ENCODE peak calls at places on chromosomes 11 and 22, in six cellular contexts. E, T, B, K, P and C are unnamed samples.

GRCh38 chr11:2213384-2213842 is 41.8 kb upstream of the TH start:
- DNase-seq in E (no peak), T (peak; percentile 2), B (no peak), K (no peak), P (peak; percentile 96), C (no peak)

GRCh38 chr11:1844221-1845094 is 5.7 kb downstream of the TNNI2 start:
- DNase-seq in E (peak; percentile 51), T (peak; percentile 54), B (no peak), K (peak; percentile 68), P (no peak), C (peak; percentile 85)

GRCh38 chr11:119974051-119974450 is 163.9 kb downstream of the TRIM29 start:
- DNase-seq in E (no peak), T (no peak), B (no peak), K (no peak), P (no peak), C (no peak)

GRCh38 chr11:132490976-132491375 is 1041.3 kb downstream of the OPCML start:
- DNase-seq in E (peak; percentile 25), T (no peak), B (no peak), K (no peak), P (no peak), C (no peak)

GRCh38 chr11:18650859-18651557 is 16.9 kb upstream of the SPTY2D1 start:
- DNase-seq in E (peak; percentile 78), T (no peak), B (peak; percentile 18), K (no peak), P (peak; percentile 49), C (no peak)

GRCh38 chr11:118634435-118635236 is 27.2 kb downstream of the PHLDB1 start:
- DNase-seq in E (peak; percentile 85), T (peak; percentile 78), B (peak; percentile 81), K (no peak), P (peak; percentile 41), C (peak; percentile 87)

GRCh38 chr11:77371646-77372045 is 70.2 kb upstream of the GDPD4 start:
- DNase-seq in E (no peak), T (no peak), B (no peak), K (no peak), P (no peak), C (no peak)

GRCh38 chr22:49934891-49935557 is 16.6 kb downstream of the CRELD2 start:
- DNase-seq in E (peak; percentile 79), T (peak; percentile 91), B (peak; percentile 91), K (peak; percentile 87), P (no peak), C (peak; percentile 92)

GRCh38 chr22:31090217-31091085 is 9.3 kb downstream of the SMTN start:
- DNase-seq in E (no peak), T (no peak), B (no peak), K (peak; percentile 37), P (no peak), C (no peak)

GRCh38 chr22:45905924-45906865 is 70.8 kb downstream of the WNT7B start:
- DNase-seq in E (peak; percentile 72), T (peak; percentile 22), B (no peak), K (no peak), P (no peak), C (no peak)

GRCh38 chr11:89168396-89168795 is 9.3 kb upstream of the TYR start:
- DNase-seq in E (peak; percentile 19), T (no peak), B (no peak), K (no peak), P (no peak), C (no peak)

GRCh38 chr11:67499808-67500793 is 5.1 kb downstream of the PITPNM1 start:
- DNase-seq in E (no peak), T (no peak), B (no peak), K (peak; percentile 46), P (no peak), C (no peak)

GRCh38 chr11:76382209-76382608 is 1.1 kb downstream of the GVQW3 start:
- DNase-seq in E (no peak), T (no peak), B (no peak), K (no peak), P (no peak), C (no peak)

GRCh38 chr11:5992604-5993251 is 5.9 kb upstream of the OR52L1 start:
- DNase-seq in E (peak; percentile 16), T (no peak), B (no peak), K (no peak), P (peak; percentile 6), C (no peak)

GRCh38 chr11:111819161-111820058 is 52.0 kb downstream of the ALG9 start:
- DNase-seq in E (peak; percentile 16), T (peak; percentile 63), B (peak; percentile 44), K (no peak), P (no peak), C (no peak)

GRCh38 chr11:42319926-42320325 is 860.5 kb upstream of the LRRC4C start:
- DNase-seq in E (peak; percentile 20), T (no peak), B (no peak), K (no peak), P (no peak), C (no peak)

GRCh38 chr11:86671386-86672006 is 920 bp downstream of the ME3 start:
- DNase-seq in E (peak; percentile 58), T (peak; percentile 86), B (peak; percentile 88), K (no peak), P (no peak), C (peak; percentile 85)

GRCh38 chr11:68340003-68340767 is 27.8 kb downstream of the LRP5 start:
- DNase-seq in E (no peak), T (no peak), B (no peak), K (no peak), P (no peak), C (no peak)

GRCh38 chr11:2510626-2511402 is 66.0 kb downstream of the KCNQ1 start:
- DNase-seq in E (no peak), T (no peak), B (peak; percentile 15), K (no peak), P (no peak), C (peak; percentile 35)

GRCh38 chr11:110196884-110197420 is 99.5 kb downstream of the RDX start:
- DNase-seq in E (no peak), T (no peak), B (no peak), K (no peak), P (no peak), C (no peak)

GRCh38 chr22:46726066-46726985 is 11.7 kb downstream of the CERK start:
- DNase-seq in E (no peak), T (no peak), B (no peak), K (no peak), P (no peak), C (peak; percentile 44)

GRCh38 chr22:36486619-36487384 is 5.4 kb upstream of the TXN2 start:
- DNase-seq in E (peak; percentile 67), T (peak; percentile 54), B (peak; percentile 46), K (peak; percentile 75), P (peak; percentile 53), C (peak; percentile 78)

GRCh38 chr11:32224580-32224979 is 133.7 kb downstream of the RCN1 start:
- DNase-seq in E (no peak), T (no peak), B (no peak), K (no peak), P (no peak), C (no peak)

GRCh38 chr22:44815099-44816070 is 63.0 kb downstream of the ARHGAP8 start:
- DNase-seq in E (no peak), T (no peak), B (no peak), K (peak; percentile 37), P (no peak), C (peak; percentile 37)

GRCh38 chr22:17638182-17638431 is 450 bp upstream of the BCL2L13 start:
- DNase-seq in E (no peak), T (no peak), B (no peak), K (no peak), P (no peak), C (no peak)

GRCh38 chr11:118928870-118929495 is 3.3 kb upstream of the BCL9L start:
- DNase-seq in E (peak; percentile 73), T (peak; percentile 78), B (peak; percentile 80), K (no peak), P (peak; percentile 36), C (no peak)

GRCh38 chr11:13091373-13091772 is 82.3 kb downstream of the RASSF10 start:
- DNase-seq in E (no peak), T (no peak), B (no peak), K (no peak), P (no peak), C (no peak)

GRCh38 chr11:121741316-121741715 is 288.5 kb upstream of the SORL1-AS1 start:
- DNase-seq in E (peak; percentile 76), T (no peak), B (no peak), K (no peak), P (no peak), C (no peak)

GRCh38 chr11:120184371-120184945 is 26.4 kb upstream of the OAF start:
- DNase-seq in E (no peak), T (peak; percentile 68), B (peak; percentile 74), K (no peak), P (no peak), C (no peak)

GRCh38 chr11:64763804-64764611 is 4.2 kb upstream of the PYGM start:
- DNase-seq in E (no peak), T (no peak), B (no peak), K (peak; percentile 85), P (no peak), C (peak; percentile 30)
- H3K36me3 ChIP-seq in E (peaks cover 48% of the 10 kb centered on the region), T (peaks cover 54% of the 10 kb centered on the region), B (no peaks in the 10 kb centered on the region), K (peaks cover 35% of the 10 kb centered on the region), P (peaks cover 56% of the 10 kb centered on the region), C (peaks cover 31% of the 10 kb centered on the region)

GRCh38 chr11:93685196-93685595 is 23.7 kb downstream of the CEP295 start:
- DNase-seq in E (peak; percentile 85), T (no peak), B (no peak), K (no peak), P (no peak), C (no peak)

GRCh38 chr11:93686812-93687211 is 25.3 kb downstream of the CEP295 start:
- DNase-seq in E (peak; percentile 89), T (no peak), B (no peak), K (no peak), P (no peak), C (no peak)

GRCh38 chr11:93689166-93689734 is 27.8 kb downstream of the CEP295 start:
- DNase-seq in E (no peak), T (no peak), B (no peak), K (no peak), P (no peak), C (no peak)

DNA sequence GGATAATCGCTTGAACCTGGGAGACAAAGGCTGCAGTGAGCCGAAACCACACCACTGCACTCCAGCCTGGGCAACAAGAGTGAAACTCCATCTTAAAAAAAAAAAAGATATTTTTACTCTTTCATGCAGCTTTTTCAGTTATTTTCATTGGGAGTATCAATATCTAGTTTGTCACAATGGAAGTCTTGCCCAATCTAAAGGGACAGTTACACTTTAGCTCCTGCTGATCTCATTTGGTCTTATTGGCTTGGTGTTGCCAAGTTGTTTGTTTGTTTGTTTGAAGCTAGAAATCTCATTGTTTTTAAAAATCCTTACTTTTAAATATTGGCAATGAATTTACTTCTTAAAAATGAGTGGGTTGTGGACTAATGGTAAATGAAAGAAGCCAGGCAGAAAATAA is 24.7 kb downstream of the CEP295 start:
- DNase-seq in E (no peak), T (no peak), B (no peak), K (no peak), P (no peak), C (no peak)
- H3K36me3 ChIP-seq in E (peaks cover 55% of the 10 kb centered on the region), T (peaks cover 42% of the 10 kb centered on the region), B (no peaks in the 10 kb centered on the region), K (peaks cover 29% of the 10 kb centered on the region), P (peaks cover 65% of the 10 kb centered on the region), C (no peaks in the 10 kb centered on the region)

GRCh38 chr11:125649465-125650166 is 24.7 kb downstream of the CHEK1 start:
- DNase-seq in E (no peak), T (no peak), B (no peak), K (no peak), P (no peak), C (no peak)

GRCh38 chr11:125645871-125646270 is 20.9 kb downstream of the CHEK1 start:
- DNase-seq in E (no peak), T (no peak), B (no peak), K (no peak), P (no peak), C (no peak)
- H3K36me3 ChIP-seq in E (peaks cover 20% of the 10 kb centered on the region), T (no peaks in the 10 kb centered on the region), B (no peaks in the 10 kb centered on the region), K (no peaks in the 10 kb centered on the region), P (peaks cover 60% of the 10 kb centered on the region), C (no peaks in the 10 kb centered on the region)

GRCh38 chr11:20808328-20808727 is 138.9 kb downstream of the NELL1 start:
- DNase-seq in E (no peak), T (no peak), B (no peak), K (no peak), P (no peak), C (no peak)
- H3K36me3 ChIP-seq in E (no peaks in the 10 kb centered on the region), T (no peaks in the 10 kb centered on the region), B (no peaks in the 10 kb centered on the region), K (no peaks in the 10 kb centered on the region), P (no peaks in the 10 kb centered on the region), C (no peaks in the 10 kb centered on the region)